ENCODE peak calls at places on chromosomes 4 and X, in four cellular contexts. C is GM12878, R is HepG2, G is K562. Y is an unnamed sample.

GRCh38 chrX:69027181-69028005 is 137.9 kb downstream of the PJA1 start:
- DNase-seq in C (no peak), R (no peak), G (no peak), Y (no peak)

GRCh38 chrX:95076449-95076848 is 1402.4 kb downstream of the FAM133A start:
- DNase-seq in C (no peak), R (peak), G (peak), Y (peak)

GRCh38 chrX:151396042-151396826 is 772 bp upstream of the VMA21 start:
- DNase-seq in C (peak), R (peak), G (no peak), Y (peak)

GRCh38 chr4:41935652-41936021 is 408 bp downstream of the TMEM33 start:
- DNase-seq in C (no peak), R (peak), G (peak), Y (no peak)

GRCh38 chr4:54568184-54568583 is 89.6 kb upstream of the KIT start:
- DNase-seq in C (no peak), R (no peak), G (peak), Y (no peak)

GRCh38 chr4:65825121-65825520 is 154.8 kb upstream of the EPHA5 start:
- DNase-seq in C (no peak), R (no peak), G (no peak), Y (no peak)

GRCh38 chr4:165461176-165461835 is 82.5 kb downstream of the CPE start:
- DNase-seq in C (no peak), R (peak), G (no peak), Y (no peak)

GRCh38 chr4:186241616-186242015 is 14.3 kb downstream of the KLKB1 start:
- DNase-seq in C (no peak), R (no peak), G (no peak), Y (no peak)

GRCh38 chr4:111982089-111982488 is 163.2 kb upstream of the FAM241A start:
- DNase-seq in C (no peak), R (no peak), G (no peak), Y (no peak)

DNA sequence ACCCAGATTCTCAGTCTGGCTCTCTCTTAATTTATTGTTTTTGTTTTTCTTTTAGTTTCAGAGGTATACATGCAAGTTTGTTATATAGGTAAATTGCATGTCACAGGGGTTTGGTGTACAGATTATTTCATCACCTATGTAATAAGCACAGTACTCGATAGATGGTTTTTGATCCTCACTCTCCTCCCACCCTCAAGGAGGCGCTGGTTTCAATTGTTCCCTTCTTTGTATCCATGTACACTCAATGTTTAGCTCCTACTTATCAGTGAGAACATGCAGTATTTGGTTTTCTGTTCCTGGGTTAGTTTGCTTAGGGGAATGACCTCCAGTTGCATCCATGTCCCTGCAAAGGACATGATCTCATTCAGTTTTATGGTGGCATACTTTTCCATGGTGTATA is 198.4 kb downstream of the STK32B start:
- DNase-seq in C (no peak), R (no peak), G (no peak), Y (no peak)
- TF ChIP-seq CTCF in C (no peak), R (no peak), G (no peak), Y (peak)

DNA sequence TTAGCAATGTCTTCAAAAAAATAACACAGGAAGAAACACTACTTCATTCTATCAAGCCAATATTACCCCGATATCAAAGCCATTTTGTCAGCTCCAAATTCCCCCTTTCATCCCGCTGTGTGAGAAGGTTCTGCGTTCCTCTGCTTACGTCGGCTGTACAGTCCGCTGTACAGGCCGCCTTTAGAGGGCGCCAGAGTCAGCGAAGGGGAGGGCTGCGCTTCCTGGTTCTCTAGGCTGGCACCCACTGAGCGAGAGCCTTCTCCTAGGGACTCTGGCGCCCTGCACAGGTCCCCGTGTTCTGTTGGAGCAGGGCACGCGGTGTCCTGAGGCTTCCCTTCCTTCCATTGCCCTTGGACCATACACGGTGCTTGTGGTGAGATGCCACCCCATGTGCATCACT is 25.3 kb upstream of the CT45A1 start:
- DNase-seq in C (no peak), R (no peak), G (peak), Y (peak)
- TF ChIP-seq CREB1 in C (no peak), R (no peak), G (no peak), Y (peak)

GRCh38 chrX:47191806-47192401 is 1.7 kb upstream of the UBA1 start:
- DNase-seq in C (no peak), R (no peak), G (no peak), Y (no peak)

GRCh38 chrX:47191331-47191730 is 2.3 kb upstream of the UBA1 start:
- DNase-seq in C (no peak), R (no peak), G (peak), Y (peak)

GRCh38 chrX:47196098-47196497 is 2.5 kb downstream of the UBA1 start:
- DNase-seq in C (no peak), R (no peak), G (no peak), Y (no peak)

GRCh38 chrX:47194388-47194787 is 759 bp downstream of the UBA1 start:
- DNase-seq in C (no peak), R (no peak), G (no peak), Y (no peak)

DNA sequence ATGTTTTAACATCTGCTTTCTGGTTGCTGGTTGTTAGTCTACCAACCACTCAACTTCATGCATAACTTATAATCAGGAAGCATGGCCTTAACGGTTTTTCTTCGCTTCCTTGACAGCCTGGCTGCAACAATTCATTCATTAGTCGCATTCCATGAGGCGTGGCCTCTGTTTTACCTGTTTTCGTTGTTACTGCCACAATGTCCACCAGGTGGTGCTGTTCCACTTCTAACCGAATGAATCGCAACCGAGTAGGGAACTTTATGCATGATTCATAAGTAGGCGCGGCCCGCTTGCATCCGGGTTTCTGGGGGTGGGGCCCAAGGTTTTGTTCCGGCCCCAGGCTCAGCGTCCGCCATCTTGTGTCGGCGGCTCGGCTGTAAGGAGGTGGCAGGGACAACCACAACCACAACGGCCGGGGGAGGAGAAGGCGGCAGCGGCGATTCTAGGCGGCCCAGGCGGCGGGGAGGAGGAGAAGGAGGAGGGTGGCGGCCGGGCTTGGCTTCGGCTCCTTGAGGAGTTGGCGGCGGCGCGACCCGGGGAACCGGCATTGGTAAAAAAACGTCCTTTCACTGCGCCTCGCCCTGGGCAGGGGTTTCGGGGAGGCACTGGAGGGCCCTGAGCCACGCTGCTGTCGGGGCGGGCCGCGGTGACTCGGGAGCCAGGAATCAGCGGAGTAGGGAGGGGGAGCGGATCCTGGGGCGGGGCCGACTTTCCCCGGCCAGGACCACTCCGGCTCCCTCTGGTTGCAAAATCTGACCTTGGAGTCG is at the start of gene UBA1:
- DNase-seq in C (peak), R (peak), G (peak), Y (peak)
- TF ChIP-seq REST in C (no peak), R (no peak), G (peak), Y (no peak)

DNA sequence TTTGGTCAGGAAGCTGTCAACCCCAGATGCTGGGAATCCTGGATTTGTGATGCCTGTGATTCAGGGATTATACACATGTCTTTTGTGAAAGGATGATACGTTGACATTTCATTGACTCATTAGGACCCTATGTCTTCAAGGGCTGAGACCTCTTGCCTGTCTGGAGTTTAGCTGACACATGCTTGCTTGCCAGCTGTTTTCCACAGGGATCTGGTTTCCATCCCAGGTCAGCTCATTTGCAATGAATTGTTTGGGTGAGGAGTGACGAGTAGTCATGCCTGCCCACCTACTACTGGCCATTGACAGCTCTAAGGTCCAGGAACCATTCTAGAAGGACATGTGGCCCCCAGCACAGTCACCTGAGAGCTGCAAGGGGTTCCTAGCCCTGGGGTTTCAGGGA is 99.2 kb downstream of the ENPP6 start:
- DNase-seq in C (no peak), R (no peak), G (no peak), Y (no peak)
- TF ChIP-seq CTCF in C (no peak), R (no peak), G (no peak), Y (no peak)

DNA sequence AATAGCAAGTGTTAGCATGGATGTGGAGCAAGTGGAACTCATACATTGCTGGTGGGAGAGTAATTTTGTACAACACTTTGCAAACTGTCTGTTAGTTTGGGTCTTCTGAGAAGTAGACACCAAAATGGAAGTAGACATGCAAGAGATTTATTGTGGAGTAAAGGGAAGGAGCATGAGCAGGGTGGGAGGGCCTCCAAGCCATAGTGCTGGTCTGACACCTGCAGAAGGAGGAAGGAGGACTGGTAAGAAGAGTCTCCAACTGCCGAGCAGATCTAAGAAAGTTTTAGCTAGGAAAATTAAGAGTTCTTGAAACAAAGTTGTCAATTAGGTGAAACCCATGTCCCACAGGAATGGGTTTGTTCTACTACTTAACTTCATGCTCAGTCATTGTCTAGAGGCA is 64.0 kb upstream of the DDIT4L start:
- DNase-seq in C (no peak), R (no peak), G (no peak), Y (no peak)
- TF ChIP-seq CREB1 in C (no peak), R (no peak), G (no peak), Y (no peak)

Y was measured in GM23338.